ENCODE peak calls at places on chromosomes 16 and 17, in four cellular contexts. One of them, this sample, is unnamed.
A peak's percentile ranks its signal among the peaks of the same experiment; 100 is the strongest.

GRCh38 chr16:22008215-22009142 is 568 bp downstream of the MOSMO start:
- DNase-seq in astrocyte: no peak
- DNase-seq in heart right ventricle: peak; percentile 40
- DNase-seq in CD4-positive, alpha-beta memory T cell: peak; percentile 34
- DNase-seq in this sample: peak; percentile 64

GRCh38 chr17:38733315-38734234 is 3.4 kb downstream of the CISD3 start:
- DNase-seq in CD4-positive, alpha-beta memory T cell: no peak
- DNase-seq in heart right ventricle: no peak
- DNase-seq in astrocyte: no peak
- DNase-seq in this sample: no peak

GRCh38 chr16:70778901-70779309 is 22.1 kb downstream of the VAC14 start:
- DNase-seq in CD4-positive, alpha-beta memory T cell: no peak
- DNase-seq in astrocyte: peak; percentile 67
- DNase-seq in heart right ventricle: peak; percentile 49
- DNase-seq in this sample: peak; percentile 90

GRCh38 chr16:49345829-49346228 is 27.8 kb upstream of the C16orf78 start:
- DNase-seq in CD4-positive, alpha-beta memory T cell: no peak
- DNase-seq in astrocyte: no peak
- DNase-seq in heart right ventricle: no peak
- DNase-seq in this sample: no peak

GRCh38 chr17:60535382-60536279 is 9.6 kb upstream of the APPBP2 start:
- DNase-seq in CD4-positive, alpha-beta memory T cell: no peak
- DNase-seq in astrocyte: peak; percentile 73
- DNase-seq in heart right ventricle: no peak
- DNase-seq in this sample: peak; percentile 83

GRCh38 chr16:67651039-67651438 is 6.1 kb downstream of the CARMIL2 start:
- DNase-seq in astrocyte: no peak
- DNase-seq in heart right ventricle: no peak
- DNase-seq in CD4-positive, alpha-beta memory T cell: no peak
- DNase-seq in this sample: no peak

GRCh38 chr16:72066747-72067146 is 3.7 kb downstream of the HPR start:
- DNase-seq in astrocyte: peak; percentile 5
- DNase-seq in CD4-positive, alpha-beta memory T cell: no peak
- DNase-seq in heart right ventricle: no peak
- DNase-seq in this sample: peak; percentile 61

GRCh38 chr17:17849863-17850373 is 13.1 kb upstream of the SREBF1 start:
- DNase-seq in astrocyte: peak; percentile 30
- DNase-seq in CD4-positive, alpha-beta memory T cell: peak; percentile 80
- DNase-seq in heart right ventricle: no peak
- DNase-seq in this sample: peak; percentile 28

GRCh38 chr16:81566245-81567007 is 121.8 kb downstream of the CMIP start:
- DNase-seq in heart right ventricle: no peak
- DNase-seq in CD4-positive, alpha-beta memory T cell: no peak
- DNase-seq in astrocyte: no peak
- DNase-seq in this sample: no peak

GRCh38 chr16:6682142-6682811 is 650.4 kb upstream of the RBFOX1 start:
- DNase-seq in CD4-positive, alpha-beta memory T cell: no peak
- DNase-seq in astrocyte: no peak
- DNase-seq in heart right ventricle: peak; percentile 13
- DNase-seq in this sample: no peak

GRCh38 chr16:75938818-75939217 is 212.5 kb upstream of the CPHXL start:
- DNase-seq in astrocyte: no peak
- DNase-seq in CD4-positive, alpha-beta memory T cell: no peak
- DNase-seq in heart right ventricle: no peak
- DNase-seq in this sample: no peak

GRCh38 chr16:3645504-3646347 is 8.8 kb upstream of the DNASE1 start:
- DNase-seq in CD4-positive, alpha-beta memory T cell: no peak
- DNase-seq in heart right ventricle: no peak
- DNase-seq in astrocyte: peak; percentile 47
- DNase-seq in this sample: no peak

GRCh38 chr16:52184336-52184735 is 362.6 kb downstream of the TOX3 start:
- DNase-seq in CD4-positive, alpha-beta memory T cell: no peak
- DNase-seq in astrocyte: no peak
- DNase-seq in heart right ventricle: no peak
- DNase-seq in this sample: no peak

GRCh38 chr16:49095539-49095938 is 186.1 kb downstream of the CBLN1 start:
- DNase-seq in CD4-positive, alpha-beta memory T cell: no peak
- DNase-seq in astrocyte: no peak
- DNase-seq in heart right ventricle: no peak
- DNase-seq in this sample: no peak

GRCh38 chr17:33927732-33928133 is 327.4 kb upstream of the CCL2 start:
- DNase-seq in CD4-positive, alpha-beta memory T cell: no peak
- DNase-seq in heart right ventricle: no peak
- DNase-seq in astrocyte: peak; percentile 24
- DNase-seq in this sample: no peak

GRCh38 chr17:44086364-44087311 is 16.1 kb downstream of the G6PC3 start:
- DNase-seq in CD4-positive, alpha-beta memory T cell: peak; percentile 52
- DNase-seq in astrocyte: peak; percentile 88
- DNase-seq in heart right ventricle: no peak
- DNase-seq in this sample: peak; percentile 85

GRCh38 chr17:80501739-80502577 is 25.6 kb upstream of the NPTX1 start:
- DNase-seq in astrocyte: peak; percentile 92
- DNase-seq in heart right ventricle: no peak
- DNase-seq in CD4-positive, alpha-beta memory T cell: no peak
- DNase-seq in this sample: no peak

GRCh38 chr17:29070308-29070707 is 27.4 kb downstream of the PIPOX start:
- DNase-seq in astrocyte: no peak
- DNase-seq in heart right ventricle: no peak
- DNase-seq in CD4-positive, alpha-beta memory T cell: no peak
- DNase-seq in this sample: no peak

GRCh38 chr16:3646348-3646920 is 8.1 kb upstream of the DNASE1 start:
- DNase-seq in heart right ventricle: no peak
- DNase-seq in CD4-positive, alpha-beta memory T cell: no peak
- DNase-seq in astrocyte: no peak
- DNase-seq in this sample: no peak

GRCh38 chr17:37708008-37708615 is 36.7 kb downstream of the HNF1B start:
- DNase-seq in CD4-positive, alpha-beta memory T cell: no peak
- DNase-seq in astrocyte: no peak
- DNase-seq in heart right ventricle: no peak
- DNase-seq in this sample: no peak

GRCh38 chr16:19118938-19119431 is 5.2 kb downstream of the ITPRIPL2 start:
- DNase-seq in heart right ventricle: no peak
- DNase-seq in astrocyte: peak; percentile 93
- DNase-seq in CD4-positive, alpha-beta memory T cell: no peak
- DNase-seq in this sample: peak; percentile 95

GRCh38 chr16:82368041-82368440 is 198.0 kb upstream of the MPHOSPH6 start:
- DNase-seq in heart right ventricle: peak; percentile 52
- DNase-seq in CD4-positive, alpha-beta memory T cell: no peak
- DNase-seq in astrocyte: peak; percentile 16
- DNase-seq in this sample: peak; percentile 28

GRCh38 chr16:89971495-89972243 is 23.1 kb downstream of the DEF8 start:
- DNase-seq in CD4-positive, alpha-beta memory T cell: no peak
- DNase-seq in heart right ventricle: peak; percentile 33
- DNase-seq in astrocyte: no peak
- DNase-seq in this sample: no peak

GRCh38 chr16:66366433-66367299 is at the start of gene CDH5:
- DNase-seq in CD4-positive, alpha-beta memory T cell: no peak
- DNase-seq in heart right ventricle: peak; percentile 81
- DNase-seq in astrocyte: peak; percentile 19
- DNase-seq in this sample: no peak

GRCh38 chr16:30394603-30395154 is 541 bp upstream of the ZNF48 start:
- DNase-seq in astrocyte: peak; percentile 57
- DNase-seq in heart right ventricle: no peak
- DNase-seq in CD4-positive, alpha-beta memory T cell: no peak
- DNase-seq in this sample: peak; percentile 69

GRCh38 chr16:49660647-49661046 is 195.3 kb downstream of the ZNF423 start:
- DNase-seq in heart right ventricle: no peak
- DNase-seq in astrocyte: no peak
- DNase-seq in CD4-positive, alpha-beta memory T cell: no peak
- DNase-seq in this sample: no peak

GRCh38 chr17:42016411-42016831 is 818 bp downstream of the DNAJC7 start:
- DNase-seq in heart right ventricle: no peak
- DNase-seq in astrocyte: peak; percentile 25
- DNase-seq in CD4-positive, alpha-beta memory T cell: no peak
- DNase-seq in this sample: peak; percentile 50

GRCh38 chr16:48003226-48003907 is 152.4 kb downstream of the ABCC12 start:
- DNase-seq in astrocyte: no peak
- DNase-seq in CD4-positive, alpha-beta memory T cell: no peak
- DNase-seq in heart right ventricle: no peak
- DNase-seq in this sample: peak; percentile 2

GRCh38 chr17:73393962-73394361 is 82.2 kb upstream of the CDC42EP4 start:
- DNase-seq in astrocyte: no peak
- DNase-seq in heart right ventricle: no peak
- DNase-seq in CD4-positive, alpha-beta memory T cell: no peak
- DNase-seq in this sample: no peak

GRCh38 chr17:18037482-18037881 is 1.5 kb downstream of the ATPAF2 start:
- DNase-seq in heart right ventricle: no peak
- DNase-seq in astrocyte: no peak
- DNase-seq in CD4-positive, alpha-beta memory T cell: no peak
- DNase-seq in this sample: no peak

GRCh38 chr16:89472711-89473075 is 17.7 kb downstream of the ANKRD11 start:
- DNase-seq in heart right ventricle: no peak
- DNase-seq in astrocyte: no peak
- DNase-seq in CD4-positive, alpha-beta memory T cell: no peak
- DNase-seq in this sample: no peak

GRCh38 chr17:14204546-14204945 is 32.1 kb downstream of the CDRT15 start:
- DNase-seq in astrocyte: no peak
- DNase-seq in heart right ventricle: no peak
- DNase-seq in CD4-positive, alpha-beta memory T cell: no peak
- DNase-seq in this sample: no peak
- H3K4me1 ChIP-seq in astrocyte: no peaks in the 10 kb centered on the region
- H3K4me1 ChIP-seq in heart right ventricle: peaks cover 4% of the 10 kb centered on the region
- H3K4me1 ChIP-seq in CD4-positive, alpha-beta memory T cell: peaks cover 80% of the 10 kb centered on the region
- H3K4me1 ChIP-seq in this sample: peaks cover 10% of the 10 kb centered on the region

DNA sequence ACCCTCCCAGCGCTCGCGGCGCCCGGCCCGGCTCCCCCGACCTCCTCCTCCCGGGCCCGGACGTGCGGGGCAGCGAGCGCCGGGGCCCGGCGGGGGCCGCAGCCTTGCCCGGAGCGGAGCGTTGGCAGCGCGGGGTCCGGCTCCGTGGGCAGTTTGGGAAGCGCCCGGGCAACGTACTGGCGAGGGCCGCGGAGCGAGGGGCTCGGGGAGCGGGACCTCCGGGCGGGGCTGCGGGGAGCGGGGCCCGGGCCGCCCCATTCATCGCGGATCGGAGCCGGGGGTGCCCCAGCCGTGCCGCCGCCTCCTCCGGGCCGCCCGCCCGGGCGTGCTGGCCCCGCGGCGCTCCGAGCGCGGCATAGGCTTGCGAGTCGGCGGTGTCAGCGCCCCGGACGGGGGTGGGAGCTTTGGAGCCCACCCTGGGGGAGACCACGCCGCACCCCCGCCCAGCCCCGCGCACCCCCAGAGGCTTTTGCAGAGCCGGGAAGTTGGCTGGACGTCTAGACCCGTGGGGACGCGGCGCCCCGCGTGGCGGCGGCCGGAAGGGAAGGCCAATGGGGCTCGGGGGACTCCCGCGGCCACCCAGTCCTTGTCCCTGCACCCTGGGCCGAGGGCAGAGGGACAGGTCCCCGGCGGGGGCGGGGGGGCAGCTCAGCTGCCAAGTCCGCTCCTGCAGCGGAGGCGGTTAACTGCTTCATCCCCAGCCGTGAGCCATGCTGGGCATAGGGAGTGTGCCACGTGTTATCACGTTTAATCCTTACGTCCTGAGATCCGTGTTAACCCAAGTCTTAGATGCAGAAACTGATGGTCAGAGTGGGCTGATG is 852 bp downstream of the ZNF469 start:
- DNase-seq in CD4-positive, alpha-beta memory T cell: no peak
- DNase-seq in heart right ventricle: peak; percentile 61
- DNase-seq in astrocyte: peak; percentile 27
- DNase-seq in this sample: peak; percentile 85
- H3K4me3 ChIP-seq in CD4-positive, alpha-beta memory T cell: no peak overlapping the region
- H3K4me3 ChIP-seq in heart right ventricle: peak overlapping the region; percentile 35
- H3K4me3 ChIP-seq in astrocyte: peak overlapping the region; percentile 74
- H3K4me3 ChIP-seq in this sample: peak overlapping the region; percentile 78

GRCh38 chr16:11297492-11298142 is 16.5 kb upstream of the PRM1 start:
- DNase-seq in astrocyte: peak; percentile 73
- DNase-seq in heart right ventricle: peak; percentile 76
- DNase-seq in CD4-positive, alpha-beta memory T cell: peak; percentile 82
- DNase-seq in this sample: peak; percentile 82
- H3K4me1 ChIP-seq in astrocyte: peaks cover 15% of the 10 kb centered on the region
- H3K4me1 ChIP-seq in heart right ventricle: peaks cover 12% of the 10 kb centered on the region
- H3K4me1 ChIP-seq in CD4-positive, alpha-beta memory T cell: peaks cover 16% of the 10 kb centered on the region
- H3K4me1 ChIP-seq in this sample: peaks cover 14% of the 10 kb centered on the region

GRCh38 chr17:48995871-48996695 is 1.1 kb upstream of the IGF2BP1 start:
- DNase-seq in heart right ventricle: no peak
- DNase-seq in CD4-positive, alpha-beta memory T cell: no peak
- DNase-seq in astrocyte: no peak
- DNase-seq in this sample: peak; percentile 56

GRCh38 chr17:48996696-48997102 is 486 bp upstream of the IGF2BP1 start:
- DNase-seq in CD4-positive, alpha-beta memory T cell: no peak
- DNase-seq in heart right ventricle: no peak
- DNase-seq in astrocyte: no peak
- DNase-seq in this sample: no peak

GRCh38 chr17:48995332-48995870 is 1.8 kb upstream of the IGF2BP1 start:
- DNase-seq in astrocyte: no peak
- DNase-seq in heart right ventricle: no peak
- DNase-seq in CD4-positive, alpha-beta memory T cell: no peak
- DNase-seq in this sample: no peak

GRCh38 chr17:48993305-48993704 is 3.9 kb upstream of the IGF2BP1 start:
- DNase-seq in astrocyte: no peak
- DNase-seq in heart right ventricle: no peak
- DNase-seq in CD4-positive, alpha-beta memory T cell: no peak
- DNase-seq in this sample: no peak

GRCh38 chr17:48994548-48995331 is 2.4 kb upstream of the IGF2BP1 start:
- DNase-seq in astrocyte: no peak
- DNase-seq in CD4-positive, alpha-beta memory T cell: no peak
- DNase-seq in heart right ventricle: no peak
- DNase-seq in this sample: no peak
- H3K4me3 ChIP-seq in astrocyte: no peak overlapping the region
- H3K4me3 ChIP-seq in CD4-positive, alpha-beta memory T cell: no peak overlapping the region
- H3K4me3 ChIP-seq in heart right ventricle: no peak overlapping the region
- H3K4me3 ChIP-seq in this sample: no peak overlapping the region

GRCh38 chr16:85616608-85617311 is 3.6 kb downstream of the GSE1 start:
- DNase-seq in CD4-positive, alpha-beta memory T cell: no peak
- DNase-seq in astrocyte: no peak
- DNase-seq in heart right ventricle: peak; percentile 64
- DNase-seq in this sample: no peak
- H3K4me1 ChIP-seq in CD4-positive, alpha-beta memory T cell: peaks cover 41% of the 10 kb centered on the region
- H3K4me1 ChIP-seq in astrocyte: peaks cover 38% of the 10 kb centered on the region
- H3K4me1 ChIP-seq in heart right ventricle: peaks cover 41% of the 10 kb centered on the region
- H3K4me1 ChIP-seq in this sample: peaks cover 27% of the 10 kb centered on the region

GRCh38 chr16:23508589-23509440 is 1.5 kb downstream of the GGA2 start:
- DNase-seq in astrocyte: peak; percentile 11
- DNase-seq in CD4-positive, alpha-beta memory T cell: no peak
- DNase-seq in heart right ventricle: no peak
- DNase-seq in this sample: peak; percentile 43

GRCh38 chr16:23511731-23512130 is 1.4 kb upstream of the GGA2 start:
- DNase-seq in heart right ventricle: no peak
- DNase-seq in CD4-positive, alpha-beta memory T cell: no peak
- DNase-seq in astrocyte: no peak
- DNase-seq in this sample: no peak

GRCh38 chr16:23509763-23510153 is 536 bp downstream of the GGA2 start:
- DNase-seq in heart right ventricle: peak; percentile 17
- DNase-seq in astrocyte: peak; percentile 23
- DNase-seq in CD4-positive, alpha-beta memory T cell: peak; percentile 66
- DNase-seq in this sample: peak; percentile 66

GRCh38 chr16:23510154-23510914 is at the start of gene GGA2:
- DNase-seq in heart right ventricle: peak; percentile 86
- DNase-seq in astrocyte: peak; percentile 53
- DNase-seq in CD4-positive, alpha-beta memory T cell: peak; percentile 78
- DNase-seq in this sample: peak; percentile 92

GRCh38 chr16:23509441-23509754 is 896 bp downstream of the GGA2 start:
- DNase-seq in CD4-positive, alpha-beta memory T cell: no peak
- DNase-seq in heart right ventricle: no peak
- DNase-seq in astrocyte: no peak
- DNase-seq in this sample: peak; percentile 7
- H3K4me3 ChIP-seq in CD4-positive, alpha-beta memory T cell: peak overlapping the region; percentile 48
- H3K4me3 ChIP-seq in heart right ventricle: peak overlapping the region; percentile 80
- H3K4me3 ChIP-seq in astrocyte: peak overlapping the region; percentile 69
- H3K4me3 ChIP-seq in this sample: peak overlapping the region; percentile 82

This sample was measured in adipocyte.